ENCODE peak calls at places on chromosomes 3 and 15, in ten cellular contexts. D is heart left ventricle; A is tibial artery; Z is body of pancreas; U is aorta; B is kidney; T is GM23248; F is A549; O is psoas muscle; J is effector memory CD4-positive, alpha-beta T cell. H is an unnamed sample. For H3K4me1, the result is how much of the 10 kb centered on the place peaks cover.

GRCh38 chr3:188693435-188693834 is 478.3 kb upstream of the TPRG1 start:
- DNase-seq in D (no peak), A (no peak), Z (no peak), U (no peak), B (no peak), T (no peak), F (no peak), O (no peak), J (no peak), H (no peak)

GRCh38 chr3:132180337-132180791 is 136.8 kb upstream of the ACP3 start:
- DNase-seq in D (no peak), A (no peak), Z (no peak), U (no peak), B (no peak), T (peak), F (peak), O (no peak), J (no peak), H (peak)

GRCh38 chr3:34696831-34697230 is 898.4 kb downstream of the PDCD6IP start:
- DNase-seq in D (no peak), A (no peak), Z (no peak), U (no peak), B (no peak), T (no peak), F (no peak), O (no peak), J (no peak), H (no peak)

GRCh38 chr3:24355806-24356205 is 138.8 kb downstream of the THRB start:
- DNase-seq in D (no peak), A (no peak), Z (no peak), U (no peak), B (no peak), T (peak), F (no peak), O (no peak), J (no peak), H (no peak)

GRCh38 chr15:101502572-101503295 is 13.2 kb upstream of the PCSK6 start:
- DNase-seq in D (no peak), A (no peak), Z (no peak), U (no peak), B (no peak), T (no peak), F (no peak), O (no peak), J (no peak), H (no peak)

GRCh38 chr3:96027718-96028117 is 786.7 kb upstream of the EPHA6 start:
- DNase-seq in D (no peak), A (no peak), Z (no peak), U (no peak), B (no peak), T (no peak), F (no peak), O (no peak), J (no peak), H (no peak)

GRCh38 chr3:174408310-174408709 is 450.8 kb upstream of the NAALADL2 start:
- DNase-seq in D (no peak), A (no peak), Z (no peak), U (no peak), B (peak), T (peak), F (peak), O (no peak), J (no peak), H (no peak)

GRCh38 chr15:69780981-69781380 is 316.7 kb downstream of the TLE3 start:
- DNase-seq in D (no peak), A (no peak), Z (no peak), U (no peak), B (no peak), T (no peak), F (no peak), O (no peak), J (no peak), H (no peak)

GRCh38 chr3:25713316-25713967 is 48.7 kb upstream of the TOP2B start:
- DNase-seq in D (no peak), A (no peak), Z (no peak), U (no peak), B (no peak), T (peak), F (no peak), O (no peak), J (no peak), H (no peak)

GRCh38 chr3:187641319-187641976 is 28.7 kb downstream of the SST start:
- DNase-seq in D (no peak), A (no peak), Z (no peak), U (no peak), B (no peak), T (no peak), F (no peak), O (no peak), J (no peak), H (no peak)

GRCh38 chr3:30421261-30421660 is 185.1 kb upstream of the TGFBR2 start:
- DNase-seq in D (no peak), A (no peak), Z (no peak), U (no peak), B (no peak), T (peak), F (no peak), O (no peak), J (no peak), H (no peak)

GRCh38 chr3:64667138-64667537 is 20.7 kb downstream of the ADAMTS9 start:
- DNase-seq in D (no peak), A (no peak), Z (no peak), U (no peak), B (no peak), T (peak), F (no peak), O (no peak), J (no peak), H (no peak)

GRCh38 chr15:29162411-29162810 is 107.2 kb downstream of the NSMCE3 start:
- DNase-seq in D (no peak), A (no peak), Z (no peak), U (no peak), B (no peak), T (no peak), F (no peak), O (no peak), J (no peak), H (no peak)

GRCh38 chr3:127532561-127533203 is 57.9 kb downstream of the TPRA1 start:
- DNase-seq in D (no peak), A (no peak), Z (no peak), U (no peak), B (no peak), T (no peak), F (no peak), O (no peak), J (no peak), H (no peak)

GRCh38 chr15:51195459-51195858 is 100.8 kb upstream of the TNFAIP8L3 start:
- DNase-seq in D (no peak), A (no peak), Z (no peak), U (no peak), B (no peak), T (peak), F (no peak), O (no peak), J (no peak), H (no peak)

GRCh38 chr3:80889643-80890042 is 871.8 kb downstream of the GBE1 start:
- DNase-seq in D (no peak), A (no peak), Z (no peak), U (no peak), B (no peak), T (no peak), F (no peak), O (no peak), J (no peak), H (no peak)

GRCh38 chr3:18127181-18127863 is 297.8 kb downstream of the SATB1 start:
- DNase-seq in D (no peak), A (no peak), Z (no peak), U (no peak), B (no peak), T (no peak), F (no peak), O (no peak), J (no peak), H (peak)

GRCh38 chr3:50266808-50267207 is 2.1 kb upstream of the SEMA3B start:
- DNase-seq in D (no peak), A (no peak), Z (no peak), U (no peak), B (no peak), T (no peak), F (no peak), O (no peak), J (no peak), H (no peak)
- H3K4me1 ChIP-seq in D (under half), A (half or more), Z (half or more), U (under half), B (half or more), T (under half), F (half or more), O (under half), J (under half), H (under half)

GRCh38 chr15:74400915-74401757 is 32.6 kb downstream of the SEMA7A start:
- DNase-seq in D (no peak), A (no peak), Z (no peak), U (no peak), B (no peak), T (peak), F (no peak), O (no peak), J (no peak), H (no peak)

GRCh38 chr15:74402337-74402839 is 31.4 kb downstream of the SEMA7A start:
- DNase-seq in D (no peak), A (no peak), Z (no peak), U (no peak), B (no peak), T (no peak), F (no peak), O (no peak), J (no peak), H (no peak)

GRCh38 chr15:74399511-74400312 is 32.3 kb upstream of the CYP11A1 start:
- DNase-seq in D (no peak), A (no peak), Z (no peak), U (no peak), B (no peak), T (peak), F (no peak), O (no peak), J (no peak), H (no peak)

GRCh38 chr15:74399100-74399499 is 31.7 kb upstream of the CYP11A1 start:
- DNase-seq in D (no peak), A (no peak), Z (no peak), U (no peak), B (no peak), T (no peak), F (no peak), O (no peak), J (no peak), H (no peak)

GRCh38 chr15:74400313-74400850 is 32.9 kb upstream of the CYP11A1 start:
- DNase-seq in D (no peak), A (no peak), Z (no peak), U (no peak), B (no peak), T (peak), F (no peak), O (no peak), J (no peak), H (no peak)
- H3K4me1 ChIP-seq in D (under half), A (under half), Z (under half), U (under half), B (under half), T (half or more), F (under half), O (under half), J (under half), H (under half)

GRCh38 chr3:14418670-14419250 is 16.4 kb downstream of the SLC6A6 start:
- DNase-seq in D (no peak), A (peak), Z (peak), U (no peak), B (no peak), T (no peak), F (peak), O (no peak), J (no peak), H (peak)

GRCh38 chr3:14415501-14415900 is 13.1 kb downstream of the SLC6A6 start:
- DNase-seq in D (no peak), A (no peak), Z (no peak), U (no peak), B (no peak), T (peak), F (no peak), O (no peak), J (no peak), H (no peak)

GRCh38 chr3:14414841-14415464 is 12.5 kb downstream of the SLC6A6 start:
- DNase-seq in D (no peak), A (no peak), Z (no peak), U (no peak), B (no peak), T (peak), F (no peak), O (no peak), J (no peak), H (no peak)

GRCh38 chr3:14418259-14418658 is 15.9 kb downstream of the SLC6A6 start:
- DNase-seq in D (no peak), A (no peak), Z (no peak), U (no peak), B (no peak), T (no peak), F (no peak), O (no peak), J (no peak), H (no peak)

DNA sequence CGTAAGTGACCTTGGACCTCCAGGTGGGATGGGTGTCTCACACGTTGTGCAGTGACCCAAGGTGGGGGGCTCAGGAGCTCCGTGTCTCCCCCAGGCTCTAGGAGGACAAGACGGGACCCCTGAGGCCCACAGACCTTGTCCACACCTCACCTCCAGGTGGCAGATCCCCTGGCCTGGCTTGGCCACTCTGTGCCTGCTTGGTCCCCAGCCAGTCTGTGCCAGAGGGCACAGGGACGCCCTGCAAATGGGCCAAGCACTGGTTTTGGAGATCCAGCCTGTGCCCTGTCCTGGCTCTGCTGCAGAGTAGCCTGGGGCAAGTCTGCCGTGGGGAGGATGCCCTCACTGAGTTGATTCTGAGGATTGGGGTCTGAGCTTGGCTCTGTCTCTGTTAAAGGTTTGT is 14.0 kb downstream of the SLC6A6 start:
- DNase-seq in D (no peak), A (no peak), Z (no peak), U (no peak), B (no peak), T (no peak), F (no peak), O (no peak), J (no peak), H (no peak)
- H3K4me1 ChIP-seq in D (under half), A (under half), Z (under half), U (under half), B (under half), T (under half), F (half or more), O (under half), J (under half), H (under half)

GRCh38 chr3:128782282-128783146 is 56.5 kb downstream of the RAB7A start:
- DNase-seq in D (no peak), A (no peak), Z (no peak), U (no peak), B (no peak), T (no peak), F (no peak), O (no peak), J (no peak), H (no peak)

GRCh38 chr3:128786434-128787020 is 60.5 kb downstream of the RAB7A start:
- DNase-seq in D (no peak), A (no peak), Z (no peak), U (no peak), B (no peak), T (peak), F (no peak), O (no peak), J (no peak), H (no peak)

GRCh38 chr3:128784228-128784627 is 58.2 kb downstream of the RAB7A start:
- DNase-seq in D (peak), A (no peak), Z (no peak), U (no peak), B (no peak), T (no peak), F (peak), O (peak), J (peak), H (peak)

GRCh38 chr3:128783774-128784173 is 57.8 kb downstream of the RAB7A start:
- DNase-seq in D (no peak), A (no peak), Z (no peak), U (no peak), B (no peak), T (no peak), F (no peak), O (no peak), J (no peak), H (no peak)

GRCh38 chr3:128784843-128785242 is 58.9 kb downstream of the RAB7A start:
- DNase-seq in D (no peak), A (no peak), Z (no peak), U (no peak), B (no peak), T (no peak), F (no peak), O (no peak), J (no peak), H (no peak)
- H3K4me1 ChIP-seq in D (half or more), A (half or more), Z (under half), U (under half), B (under half), T (under half), F (half or more), O (half or more), J (under half), H (under half)

DNA sequence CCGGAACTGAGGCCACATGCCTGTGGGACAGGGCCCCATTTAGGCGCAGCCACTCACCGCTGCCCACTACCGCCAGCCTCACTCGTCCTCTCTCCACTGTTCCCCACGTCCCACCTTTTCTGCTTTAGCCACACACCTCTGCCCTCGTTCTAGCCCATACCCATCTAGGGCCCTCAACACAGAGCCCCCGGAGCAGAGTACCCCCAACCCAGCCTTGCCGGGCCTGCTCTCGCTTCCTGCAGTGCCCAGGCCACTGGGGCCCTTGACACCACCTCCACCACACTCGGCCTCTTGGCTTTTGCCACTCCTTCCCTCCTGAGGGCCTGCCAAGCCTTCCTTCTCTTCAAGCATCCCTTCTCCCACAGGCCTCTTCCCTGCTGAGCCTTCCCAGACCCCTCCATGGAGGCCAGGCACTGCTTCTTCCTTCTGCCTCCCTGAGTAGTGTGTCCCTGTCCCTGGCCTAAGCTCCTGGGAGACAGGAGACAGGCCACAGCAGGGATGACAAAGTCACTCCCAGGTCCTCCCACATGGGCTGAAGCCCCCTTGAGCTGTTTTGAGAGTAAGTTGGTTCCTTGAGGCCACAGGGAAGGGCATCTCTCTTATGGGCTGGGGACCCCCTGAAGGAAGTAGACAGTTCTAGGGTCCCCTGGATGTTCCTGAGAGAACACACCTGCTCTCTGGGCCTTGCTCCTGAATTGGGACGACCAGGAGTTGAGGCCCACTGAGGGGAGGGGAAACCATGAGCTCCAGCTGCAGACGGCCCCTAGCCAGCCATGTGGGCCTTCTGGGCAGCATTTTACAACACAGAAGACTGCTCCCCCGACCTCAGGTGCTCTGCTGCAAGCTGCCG is 4.4 kb downstream of the PRSS50 start:
- DNase-seq in D (peak), A (no peak), Z (no peak), U (peak), B (no peak), T (no peak), F (no peak), O (no peak), J (no peak), H (no peak)
- H3K4me1 ChIP-seq in D (under half), A (under half), Z (under half), U (under half), B (under half), T (under half), F (under half), O (under half), J (under half), H (under half)

GRCh38 chr15:63476229-63476632 is 28.2 kb upstream of the USP3 start:
- DNase-seq in D (no peak), A (no peak), Z (no peak), U (no peak), B (no peak), T (peak), F (peak), O (no peak), J (no peak), H (no peak)

GRCh38 chr15:63473999-63474809 is 30.2 kb upstream of the USP3 start:
- DNase-seq in D (no peak), A (no peak), Z (peak), U (no peak), B (no peak), T (peak), F (peak), O (no peak), J (peak), H (peak)

GRCh38 chr15:63473749-63473998 is 30.7 kb upstream of the USP3 start:
- DNase-seq in D (no peak), A (no peak), Z (no peak), U (no peak), B (no peak), T (no peak), F (no peak), O (no peak), J (no peak), H (no peak)

GRCh38 chr15:63475670-63476069 is 28.7 kb upstream of the USP3 start:
- DNase-seq in D (no peak), A (no peak), Z (no peak), U (no peak), B (no peak), T (no peak), F (peak), O (no peak), J (no peak), H (no peak)

GRCh38 chr15:63474810-63475316 is 29.5 kb upstream of the USP3 start:
- DNase-seq in D (no peak), A (no peak), Z (peak), U (no peak), B (no peak), T (peak), F (peak), O (no peak), J (no peak), H (no peak)
- H3K4me1 ChIP-seq in D (under half), A (under half), Z (under half), U (under half), B (under half), T (under half), F (half or more), O (under half), J (under half), H (under half)

GRCh38 chr3:16309558-16309957 is 44.5 kb downstream of the OXNAD1 start:
- DNase-seq in D (no peak), A (no peak), Z (no peak), U (no peak), B (no peak), T (peak), F (no peak), O (no peak), J (peak), H (no peak)

GRCh38 chr3:16313955-16314645 is 49.1 kb downstream of the OXNAD1 start:
- DNase-seq in D (no peak), A (no peak), Z (no peak), U (no peak), B (no peak), T (no peak), F (no peak), O (no peak), J (no peak), H (no peak)

GRCh38 chr3:16308727-16309126 is 43.7 kb downstream of the OXNAD1 start:
- DNase-seq in D (no peak), A (no peak), Z (no peak), U (no peak), B (no peak), T (no peak), F (no peak), O (no peak), J (no peak), H (no peak)

GRCh38 chr3:16315623-16316022 is 50.6 kb downstream of the OXNAD1 start:
- DNase-seq in D (no peak), A (no peak), Z (no peak), U (no peak), B (no peak), T (no peak), F (no peak), O (no peak), J (no peak), H (no peak)

DNA sequence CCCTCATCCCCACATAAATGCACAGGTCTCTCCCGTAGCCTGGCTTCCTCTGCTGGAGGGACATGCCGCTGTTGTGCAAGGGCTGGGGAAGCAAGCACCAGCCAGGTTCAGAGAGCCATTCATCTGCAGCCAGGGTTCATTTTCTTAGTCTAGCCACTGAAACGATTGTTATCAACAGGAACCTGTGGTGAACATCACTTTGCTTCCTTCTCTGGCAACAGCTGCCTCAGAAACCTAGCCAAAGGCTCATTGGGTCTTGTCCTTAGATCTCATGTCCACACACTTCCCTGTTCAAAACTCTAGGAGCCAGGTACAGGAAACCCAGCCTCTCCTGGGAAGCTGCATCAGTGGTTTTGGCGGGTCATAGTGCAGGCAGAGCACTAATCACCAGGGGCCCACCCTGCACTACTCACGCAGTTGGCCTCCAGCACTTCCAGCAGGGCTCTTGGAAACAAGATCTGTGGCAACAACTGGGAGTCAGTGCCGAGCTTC is 47.0 kb downstream of the OXNAD1 start:
- DNase-seq in D (peak), A (peak), Z (peak), U (peak), B (peak), T (peak), F (no peak), O (peak), J (peak), H (no peak)
- H3K4me1 ChIP-seq in D (under half), A (under half), Z (under half), U (under half), B (under half), T (under half), F (under half), O (under half), J (half or more), H (under half)